ENCODE peak calls at places on chromosome 16, in ten cellular contexts. P is foreskin fibroblast; K is endothelial cell; E is CD8-positive, alpha-beta T cell; Q is astrocyte; R is GM12865; L is progenitor cell of endocrine pancreas; Y is AG04449; N is cardiac fibroblast; D is H9. U is an unnamed sample.

GRCh38 chr16:10828851-10829331 is 10.3 kb upstream of the TVP23A start:
- DNase-seq in P (peak), K (no peak), E (no peak), Q (peak), R (no peak), L (no peak), Y (no peak), N (peak), D (no peak), U (no peak)

GRCh38 chr16:71365021-71365420 is 6.5 kb downstream of the CALB2 start:
- DNase-seq in P (no peak), K (no peak), E (no peak), Q (no peak), R (no peak), L (no peak), Y (no peak), N (no peak), D (no peak), U (no peak)

GRCh38 chr16:69014811-69015210 is 90.6 kb upstream of the HAS3 start:
- DNase-seq in P (no peak), K (no peak), E (no peak), Q (no peak), R (no peak), L (no peak), Y (no peak), N (no peak), D (no peak), U (no peak)

GRCh38 chr16:57316390-57317017 is 32.0 kb upstream of the PLLP start:
- DNase-seq in P (peak), K (no peak), E (no peak), Q (peak), R (no peak), L (no peak), Y (peak), N (peak), D (no peak), U (no peak)

GRCh38 chr16:19084879-19085278 is 17.5 kb downstream of the COQ7 start:
- DNase-seq in P (no peak), K (no peak), E (no peak), Q (no peak), R (no peak), L (no peak), Y (no peak), N (no peak), D (no peak), U (no peak)

GRCh38 chr16:81319221-81319912 is 4.6 kb downstream of the GAN start:
- DNase-seq in P (peak), K (no peak), E (no peak), Q (peak), R (no peak), L (no peak), Y (no peak), N (peak), D (no peak), U (no peak)

GRCh38 chr16:15822957-15823356 is 33.9 kb downstream of the MYH11 start:
- DNase-seq in P (no peak), K (no peak), E (no peak), Q (no peak), R (no peak), L (no peak), Y (no peak), N (no peak), D (no peak), U (no peak)

GRCh38 chr16:70695351-70696070 is 9.7 kb upstream of the MTSS2 start:
- DNase-seq in P (no peak), K (peak), E (no peak), Q (peak), R (no peak), L (no peak), Y (no peak), N (peak), D (no peak), U (no peak)

GRCh38 chr16:15053904-15054303 is 2.0 kb downstream of the NTAN1 start:
- DNase-seq in P (no peak), K (no peak), E (no peak), Q (no peak), R (no peak), L (no peak), Y (no peak), N (no peak), D (no peak), U (no peak)

GRCh38 chr16:89690392-89690901 is 4.0 kb downstream of the CDK10 start:
- DNase-seq in P (no peak), K (no peak), E (no peak), Q (no peak), R (no peak), L (no peak), Y (no peak), N (no peak), D (no peak), U (no peak)

GRCh38 chr16:81885976-81886586 is 107.0 kb downstream of the PLCG2 start:
- DNase-seq in P (peak), K (peak), E (no peak), Q (no peak), R (peak), L (no peak), Y (no peak), N (peak), D (peak), U (no peak)

GRCh38 chr16:1381655-1382406 is 30.1 kb downstream of the GNPTG start:
- DNase-seq in P (no peak), K (no peak), E (no peak), Q (no peak), R (no peak), L (no peak), Y (no peak), N (no peak), D (no peak), U (no peak)

GRCh38 chr16:81445143-81445922 is 725 bp downstream of the CMIP start:
- DNase-seq in P (no peak), K (peak), E (peak), Q (peak), R (peak), L (peak), Y (no peak), N (no peak), D (no peak), U (peak)

GRCh38 chr16:75806487-75806886 is 80.2 kb upstream of the CPHXL start:
- DNase-seq in P (no peak), K (no peak), E (no peak), Q (no peak), R (no peak), L (no peak), Y (no peak), N (no peak), D (no peak), U (no peak)

GRCh38 chr16:9885876-9886275 is 296.4 kb downstream of the GRIN2A start:
- DNase-seq in P (no peak), K (no peak), E (no peak), Q (no peak), R (no peak), L (no peak), Y (no peak), N (no peak), D (no peak), U (no peak)

GRCh38 chr16:2821483-2822157 is 4.6 kb downstream of the PRSS21 start:
- DNase-seq in P (no peak), K (no peak), E (no peak), Q (no peak), R (no peak), L (no peak), Y (no peak), N (no peak), D (no peak), U (no peak)

GRCh38 chr16:71426069-71426879 is 15.6 kb downstream of the TLE7 start:
- DNase-seq in P (peak), K (peak), E (no peak), Q (peak), R (peak), L (peak), Y (peak), N (peak), D (peak), U (peak)

GRCh38 chr16:10895053-10895946 is 18.3 kb downstream of the CIITA start:
- DNase-seq in P (peak), K (peak), E (no peak), Q (peak), R (peak), L (peak), Y (no peak), N (peak), D (peak), U (no peak)

GRCh38 chr16:972316-973002 is 1.7 kb upstream of the LMF1 start:
- DNase-seq in P (no peak), K (no peak), E (no peak), Q (no peak), R (no peak), L (peak), Y (no peak), N (no peak), D (no peak), U (no peak)

GRCh38 chr16:4686497-4687210 is 6.7 kb upstream of the NUDT16L1 start:
- DNase-seq in P (no peak), K (no peak), E (no peak), Q (no peak), R (no peak), L (no peak), Y (no peak), N (no peak), D (no peak), U (no peak)

GRCh38 chr16:87958632-87959031 is 7.4 kb downstream of the BANP start:
- DNase-seq in P (no peak), K (no peak), E (no peak), Q (no peak), R (no peak), L (no peak), Y (no peak), N (no peak), D (no peak), U (no peak)

GRCh38 chr16:89906141-89907025 is 12.3 kb upstream of the MC1R start:
- DNase-seq in P (no peak), K (no peak), E (no peak), Q (no peak), R (no peak), L (no peak), Y (no peak), N (no peak), D (no peak), U (peak)

GRCh38 chr16:59865071-59865671 is 1131.1 kb upstream of the GOT2 start:
- DNase-seq in P (no peak), K (no peak), E (no peak), Q (peak), R (no peak), L (no peak), Y (no peak), N (no peak), D (no peak), U (no peak)

GRCh38 chr16:55469821-55470532 is 9.0 kb upstream of the MMP2 start:
- DNase-seq in P (no peak), K (no peak), E (no peak), Q (no peak), R (no peak), L (no peak), Y (no peak), N (no peak), D (no peak), U (no peak)

GRCh38 chr16:23280483-23280967 is 21.6 kb upstream of the SCNN1B start:
- DNase-seq in P (peak), K (no peak), E (no peak), Q (peak), R (no peak), L (no peak), Y (no peak), N (no peak), D (no peak), U (no peak)

GRCh38 chr16:9148376-9149015 is 57.1 kb downstream of the HAPSTR1 start:
- DNase-seq in P (no peak), K (no peak), E (no peak), Q (no peak), R (no peak), L (no peak), Y (no peak), N (no peak), D (no peak), U (peak)

GRCh38 chr16:31537362-31537921 is 9.7 kb downstream of the AHSP start:
- DNase-seq in P (no peak), K (no peak), E (no peak), Q (no peak), R (no peak), L (peak), Y (no peak), N (no peak), D (peak), U (peak)

GRCh38 chr16:88649195-88649923 is 1.5 kb downstream of the CYBA start:
- DNase-seq in P (no peak), K (no peak), E (no peak), Q (no peak), R (no peak), L (no peak), Y (no peak), N (no peak), D (no peak), U (peak)

GRCh38 chr16:30065112-30065942 is at the start of gene ALDOA:
- DNase-seq in P (peak), K (peak), E (peak), Q (peak), R (peak), L (peak), Y (peak), N (peak), D (peak), U (peak)
- TF ChIP-seq CTCF in P (no peak), K (no peak), E (no peak), Q (no peak), R (no peak), L (no peak), Y (no peak), N (no peak), D (no peak), U (no peak)

GRCh38 chr16:17251496-17251895 is 219.3 kb downstream of the XYLT1 start:
- DNase-seq in P (no peak), K (no peak), E (no peak), Q (no peak), R (no peak), L (no peak), Y (no peak), N (no peak), D (no peak), U (no peak)
- TF ChIP-seq CTCF in P (no peak), K (no peak), E (no peak), Q (no peak), R (no peak), L (no peak), Y (no peak), N (no peak), D (peak), U (no peak)

GRCh38 chr16:84970447-84971127 is 40.7 kb downstream of the ZDHHC7 start:
- DNase-seq in P (peak), K (peak), E (peak), Q (peak), R (peak), L (peak), Y (peak), N (peak), D (peak), U (peak)
- TF ChIP-seq CTCF in P (peak), K (peak), E (peak), Q (peak), R (peak), L (peak), Y (peak), N (peak), D (peak), U (peak)

GRCh38 chr16:84467709-84468108 is 36.8 kb downstream of the MEAK7 start:
- DNase-seq in P (no peak), K (no peak), E (no peak), Q (no peak), R (no peak), L (no peak), Y (no peak), N (no peak), D (no peak), U (no peak)
- TF ChIP-seq CTCF in P (no peak), K (no peak), E (no peak), Q (no peak), R (no peak), L (no peak), Y (no peak), N (no peak), D (no peak), U (no peak)

DNA sequence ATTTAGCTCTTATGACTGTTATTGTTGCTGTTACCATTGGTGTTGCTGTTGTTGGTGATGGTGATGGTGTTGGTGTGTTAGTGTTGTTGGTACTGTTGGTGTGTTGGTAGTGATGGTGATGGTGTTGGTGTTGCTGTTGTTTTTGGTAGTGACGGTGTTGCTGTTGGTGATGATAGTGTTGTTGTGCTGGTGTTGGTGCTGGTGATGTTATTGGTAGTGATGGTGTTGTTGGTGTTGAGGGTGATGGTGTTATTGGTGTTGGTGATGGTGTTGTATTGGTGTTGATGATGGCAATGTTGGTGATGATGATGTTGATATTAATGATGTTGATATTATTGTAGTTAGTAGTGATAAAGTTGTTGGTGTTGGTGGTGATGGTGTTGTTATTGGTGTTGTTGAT is 285.7 kb upstream of the FOXF1 start:
- DNase-seq in P (no peak), K (no peak), E (no peak), Q (no peak), R (no peak), L (no peak), Y (no peak), N (no peak), D (no peak), U (no peak)
- TF ChIP-seq CTCF in P (no peak), K (no peak), E (no peak), Q (no peak), R (no peak), L (no peak), Y (no peak), N (no peak), D (no peak), U (no peak)

GRCh38 chr16:12582696-12583095 is 221.0 kb downstream of the CPPED1 start:
- DNase-seq in P (no peak), K (no peak), E (no peak), Q (no peak), R (no peak), L (no peak), Y (no peak), N (no peak), D (no peak), U (no peak)
- TF ChIP-seq CTCF in P (no peak), K (no peak), E (no peak), Q (no peak), R (no peak), L (no peak), Y (no peak), N (no peak), D (no peak), U (no peak)

U was measured in glutamatergic neuron.